ENCODE peak calls at places on chromosomes 7 and 10, in nine cellular contexts. P is small intestine, H is left ventricle myocardium inferior, R is mammary epithelial cell, C is suprapubic skin, U is GM12864, T is neural progenitor cell, Z is tibial nerve, B is astrocyte of the spinal cord. M is an unnamed sample.

GRCh38 chr10:68561804-68562649 is 1.9 kb downstream of the TET1 start:
- DNase-seq in P (no peak), T (peak; percentile 70), C (no peak), Z (no peak), B (peak; percentile 30), H (no peak), U (no peak), R (no peak), M (peak; percentile 78)

GRCh38 chr7:159137906-159138305 is 6.8 kb downstream of the VIPR2 start:
- DNase-seq in R (no peak), U (no peak), P (no peak), C (no peak), B (no peak), Z (no peak), H (no peak), T (no peak), M (peak; percentile 44)

GRCh38 chr7:84855758-84856157 is 331.1 kb downstream of the SEMA3D start:
- DNase-seq in U (no peak), R (no peak), P (no peak), B (no peak), Z (no peak), C (no peak), H (no peak), T (no peak), M (no peak)

GRCh38 chr7:144004703-144005102 is 4.6 kb downstream of the OR6B1 start:
- DNase-seq in T (no peak), H (no peak), C (no peak), Z (no peak), P (peak; percentile 30), B (no peak), U (no peak), R (no peak), M (no peak)

GRCh38 chr10:107653832-107654287 is 489.4 kb upstream of the SORCS1 start:
- DNase-seq in R (peak; percentile 70), H (no peak), Z (no peak), C (no peak), B (peak; percentile 24), P (peak; percentile 59), U (peak; percentile 4), T (no peak), M (no peak)

GRCh38 chr7:876972-877311 is 588 bp downstream of the GET4 start:
- DNase-seq in C (peak; percentile 83), P (no peak), R (peak; percentile 56), B (no peak), T (no peak), H (no peak), U (no peak), Z (no peak), M (no peak)

GRCh38 chr7:69411466-69411865 is 186.8 kb upstream of the AUTS2 start:
- DNase-seq in B (no peak), T (no peak), U (no peak), C (no peak), H (no peak), Z (no peak), P (no peak), R (no peak), M (no peak)

GRCh38 chr10:80154978-80155695 is 22.6 kb downstream of the PLAC9 start:
- DNase-seq in P (no peak), C (no peak), B (peak; percentile 96), H (no peak), T (no peak), Z (no peak), R (peak; percentile 89), U (no peak), M (no peak)

GRCh38 chr10:98257198-98257597 is 10.8 kb downstream of the LOXL4 start:
- DNase-seq in H (no peak), C (no peak), B (no peak), T (no peak), P (no peak), R (no peak), Z (no peak), U (no peak), M (no peak)

GRCh38 chr10:110042181-110042580 is 34.4 kb downstream of the ADD3 start:
- DNase-seq in H (no peak), P (no peak), T (no peak), R (peak; percentile 64), U (no peak), Z (no peak), C (no peak), B (peak; percentile 32), M (no peak)

GRCh38 chr7:96055717-96056116 is 266.2 kb downstream of the SLC25A13 start:
- DNase-seq in B (no peak), H (no peak), T (no peak), Z (no peak), C (no peak), R (no peak), P (no peak), U (no peak), M (no peak)

GRCh38 chr7:12398186-12398585 is 5.5 kb downstream of the VWDE start:
- DNase-seq in B (no peak), Z (no peak), U (no peak), T (no peak), C (no peak), H (no peak), R (no peak), P (no peak), M (no peak)

GRCh38 chr10:27660268-27660667 is 85.4 kb downstream of the MKX start:
- DNase-seq in H (no peak), R (no peak), Z (no peak), B (no peak), U (no peak), C (no peak), T (peak; percentile 31), P (no peak), M (no peak)

GRCh38 chr7:128755816-128756476 is 16.8 kb downstream of the CALU start:
- DNase-seq in R (no peak), C (no peak), H (no peak), Z (no peak), P (no peak), T (no peak), B (peak; percentile 87), U (no peak), M (no peak)

GRCh38 chr7:130490287-130490686 is 1.6 kb upstream of the MEST start:
- DNase-seq in Z (no peak), P (no peak), B (peak; percentile 24), H (no peak), T (peak; percentile 90), R (no peak), C (no peak), U (no peak), M (peak; percentile 65)

GRCh38 chr10:14876764-14877163 is 1.9 kb upstream of the SUV39H2 start:
- DNase-seq in T (no peak), B (no peak), Z (no peak), U (no peak), C (no peak), H (no peak), R (no peak), P (no peak), M (no peak)
- H3K4me3 ChIP-seq in T (no peak overlapping the region), B (no peak overlapping the region), Z (no peak overlapping the region), U (no peak overlapping the region), C (no peak overlapping the region), H (peak overlapping the region; percentile 95), R (peak overlapping the region; percentile 93), P (no peak overlapping the region), M (no peak overlapping the region)

GRCh38 chr7:94509264-94509878 is at the start of gene CASD1:
- DNase-seq in P (peak; percentile 40), U (no peak), C (peak; percentile 70), H (peak; percentile 63), Z (no peak), B (peak; percentile 5), R (peak; percentile 12), T (no peak), M (peak; percentile 85)

GRCh38 chr7:94507462-94507861 is 2.1 kb upstream of the CASD1 start:
- DNase-seq in H (no peak), U (no peak), Z (no peak), B (no peak), C (no peak), T (no peak), R (no peak), P (no peak), M (no peak)

GRCh38 chr7:94509879-94510581 is 421 bp downstream of the CASD1 start:
- DNase-seq in H (peak; percentile 72), B (peak; percentile 67), P (peak; percentile 54), Z (peak; percentile 33), C (peak; percentile 74), R (peak; percentile 48), T (peak; percentile 91), U (no peak), M (peak; percentile 90)

GRCh38 chr7:94510582-94511456 is 1.2 kb downstream of the CASD1 start:
- DNase-seq in T (peak; percentile 65), H (no peak), Z (no peak), C (no peak), B (peak; percentile 29), U (no peak), P (peak; percentile 19), R (peak; percentile 20), M (no peak)

DNA sequence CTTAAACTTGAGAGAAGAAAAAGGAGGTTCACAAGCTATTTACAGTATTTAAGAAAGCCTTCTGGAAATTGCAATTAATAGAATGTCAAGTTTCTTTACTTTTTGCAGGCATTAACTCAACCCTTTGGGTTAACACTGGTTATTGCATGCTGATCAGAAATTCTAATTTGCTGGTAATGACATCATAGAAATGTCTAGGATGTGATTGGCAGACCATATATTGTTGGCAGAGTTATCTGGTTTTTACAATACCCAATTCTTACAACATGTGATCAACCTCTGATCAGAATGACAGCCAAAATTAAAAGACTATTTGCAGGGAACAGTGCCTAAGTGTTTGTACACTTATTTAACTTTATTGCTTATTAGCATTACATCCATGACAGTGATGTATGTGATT is 1.6 kb upstream of the CASD1 start:
- DNase-seq in Z (no peak), P (no peak), T (no peak), H (no peak), B (no peak), R (no peak), U (no peak), C (no peak), M (no peak)
- H3K4me3 ChIP-seq in Z (no peak overlapping the region), P (no peak overlapping the region), T (no peak overlapping the region), H (no peak overlapping the region), B (no peak overlapping the region), R (no peak overlapping the region), U (no peak overlapping the region), C (no peak overlapping the region), M (no peak overlapping the region)

GRCh38 chr10:119786117-119786769 is 60.4 kb downstream of the INPP5F start:
- DNase-seq in U (no peak), Z (no peak), R (no peak), H (no peak), P (no peak), C (no peak), T (peak; percentile 76), B (peak; percentile 69), M (peak; percentile 88)
- H3K4me3 ChIP-seq in U (no peak overlapping the region), Z (no peak overlapping the region), R (no peak overlapping the region), H (no peak overlapping the region), P (no peak overlapping the region), C (no peak overlapping the region), T (peak overlapping the region; percentile 5), B (no peak overlapping the region), M (peak overlapping the region; percentile 66)

DNA sequence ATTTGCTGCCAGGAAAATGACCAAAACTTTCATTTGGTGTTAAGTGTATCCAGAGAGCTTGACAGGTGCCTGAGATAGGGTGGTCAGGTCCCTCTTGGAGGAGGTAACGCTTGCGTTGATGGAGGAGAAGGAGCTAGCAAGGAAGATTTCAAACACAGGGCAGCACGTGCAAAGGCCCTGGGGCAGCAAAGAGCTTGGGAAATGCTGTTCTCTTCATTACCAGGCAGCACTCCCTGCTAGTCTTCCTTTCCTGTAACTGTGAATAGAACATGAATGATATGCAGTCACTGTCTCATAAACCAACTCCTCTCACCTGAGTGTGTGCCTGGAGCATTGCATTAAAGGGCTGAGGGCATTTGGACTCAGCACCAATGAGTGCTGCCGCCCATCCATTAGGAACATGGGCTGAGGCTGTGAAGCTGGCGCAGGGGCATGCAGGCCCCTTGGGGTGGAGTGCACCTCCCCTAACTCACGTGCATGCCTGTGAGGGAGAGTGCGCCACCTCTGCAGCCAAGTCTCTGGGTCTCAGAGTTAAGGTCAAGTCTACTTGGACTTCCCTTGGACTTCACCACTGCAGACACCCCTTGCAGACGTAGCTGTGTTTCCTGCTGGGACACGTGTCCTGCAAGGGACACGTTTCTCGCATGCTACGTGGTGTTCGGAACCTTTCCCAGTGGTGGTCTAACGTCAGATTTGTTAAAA is 136.8 kb downstream of the PAXIP1 start:
- DNase-seq in U (no peak), R (no peak), C (no peak), P (no peak), H (no peak), B (no peak), T (no peak), Z (no peak), M (no peak)
- H3K4me3 ChIP-seq in U (no peak overlapping the region), R (no peak overlapping the region), C (no peak overlapping the region), P (no peak overlapping the region), H (no peak overlapping the region), B (no peak overlapping the region), T (no peak overlapping the region), Z (no peak overlapping the region), M (no peak overlapping the region)

M was measured in endodermal cell.